ENCODE peak calls at places on chromosomes 4 and X, in four cellular contexts. One of them, this sample, is unnamed. For H3K27me3 and H3K4me1, the result is how much of the 10 kb centered on the place peaks cover.

GRCh38 chr4:35934370-35934981 is 309.8 kb downstream of the ARAP2 start:
- DNase-seq in breast epithelium: no peak
- DNase-seq in neuronal stem cell: peak
- DNase-seq in CD4-positive, alpha-beta memory T cell: peak
- DNase-seq in this sample: no peak

GRCh38 chr4:153211986-153212720 is 7.9 kb downstream of the TRIM2 start:
- DNase-seq in breast epithelium: no peak
- DNase-seq in neuronal stem cell: no peak
- DNase-seq in CD4-positive, alpha-beta memory T cell: no peak
- DNase-seq in this sample: no peak

GRCh38 chr4:137307806-137308205 is 224.5 kb downstream of the PCDH18 start:
- DNase-seq in breast epithelium: no peak
- DNase-seq in neuronal stem cell: no peak
- DNase-seq in CD4-positive, alpha-beta memory T cell: no peak
- DNase-seq in this sample: no peak

GRCh38 chr4:159305129-159305528 is 202.2 kb downstream of the RAPGEF2 start:
- DNase-seq in breast epithelium: no peak
- DNase-seq in neuronal stem cell: no peak
- DNase-seq in CD4-positive, alpha-beta memory T cell: no peak
- DNase-seq in this sample: no peak

GRCh38 chr4:77175201-77175610 is 18.2 kb downstream of the CCNG2 start:
- DNase-seq in breast epithelium: no peak
- DNase-seq in neuronal stem cell: peak
- DNase-seq in CD4-positive, alpha-beta memory T cell: no peak
- DNase-seq in this sample: no peak

GRCh38 chr4:78552398-78553396 is 1.1 kb downstream of the ANXA3 start:
- DNase-seq in breast epithelium: peak
- DNase-seq in neuronal stem cell: no peak
- DNase-seq in CD4-positive, alpha-beta memory T cell: no peak
- DNase-seq in this sample: no peak

GRCh38 chr4:176137626-176138025 is 57.8 kb downstream of the SPATA4 start:
- DNase-seq in breast epithelium: no peak
- DNase-seq in neuronal stem cell: no peak
- DNase-seq in CD4-positive, alpha-beta memory T cell: no peak
- DNase-seq in this sample: no peak

GRCh38 chr4:113179996-113180395 is 130.5 kb downstream of the ANK2 start:
- DNase-seq in breast epithelium: no peak
- DNase-seq in neuronal stem cell: no peak
- DNase-seq in CD4-positive, alpha-beta memory T cell: no peak
- DNase-seq in this sample: no peak

GRCh38 chr4:98284640-98285046 is 23.5 kb downstream of the RAP1GDS1 start:
- DNase-seq in breast epithelium: no peak
- DNase-seq in neuronal stem cell: peak
- DNase-seq in CD4-positive, alpha-beta memory T cell: no peak
- DNase-seq in this sample: no peak

GRCh38 chrX:93673869-93674271 is at the start of gene FAM133A:
- DNase-seq in breast epithelium: no peak
- DNase-seq in neuronal stem cell: no peak
- DNase-seq in CD4-positive, alpha-beta memory T cell: no peak
- DNase-seq in this sample: peak

GRCh38 chrX:41313419-41313818 is 20.5 kb upstream of the DDX3X start:
- DNase-seq in breast epithelium: no peak
- DNase-seq in neuronal stem cell: no peak
- DNase-seq in CD4-positive, alpha-beta memory T cell: no peak
- DNase-seq in this sample: no peak

GRCh38 chr4:56739104-56739777 is 58.1 kb upstream of the HOPX start:
- DNase-seq in breast epithelium: no peak
- DNase-seq in neuronal stem cell: no peak
- DNase-seq in CD4-positive, alpha-beta memory T cell: no peak
- DNase-seq in this sample: no peak
- H3K27me3 ChIP-seq in breast epithelium: under half
- H3K27me3 ChIP-seq in neuronal stem cell: under half
- H3K27me3 ChIP-seq in CD4-positive, alpha-beta memory T cell: under half
- H3K27me3 ChIP-seq in this sample: under half

DNA sequence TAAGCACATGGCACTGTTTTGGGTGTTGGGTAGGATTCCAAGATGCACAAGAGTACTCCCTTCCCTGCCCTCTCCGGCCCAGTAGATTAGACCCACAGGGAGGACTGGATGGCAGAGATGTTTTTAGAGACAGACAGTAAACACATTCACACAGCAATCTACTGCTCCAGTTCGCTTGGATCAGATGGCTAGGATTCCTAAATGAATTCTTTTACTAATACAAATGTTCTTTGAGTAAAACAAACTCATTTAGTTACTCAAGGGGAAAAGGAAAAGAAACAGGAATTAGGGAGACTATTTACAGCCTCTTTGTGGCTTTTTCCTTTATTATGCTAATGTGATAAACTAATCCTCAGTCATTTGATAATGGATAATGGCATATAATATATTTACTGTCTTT is 5.9 kb downstream of the SNX25 start:
- DNase-seq in breast epithelium: no peak
- DNase-seq in neuronal stem cell: no peak
- DNase-seq in CD4-positive, alpha-beta memory T cell: no peak
- DNase-seq in this sample: no peak
- H3K4me1 ChIP-seq in breast epithelium: under half
- H3K4me1 ChIP-seq in neuronal stem cell: under half
- H3K4me1 ChIP-seq in CD4-positive, alpha-beta memory T cell: under half
- H3K4me1 ChIP-seq in this sample: under half

GRCh38 chrX:42546800-42547199 is 231.2 kb downstream of the PPP1R2C start:
- DNase-seq in breast epithelium: no peak
- DNase-seq in neuronal stem cell: no peak
- DNase-seq in CD4-positive, alpha-beta memory T cell: no peak
- DNase-seq in this sample: no peak
- H3K27me3 ChIP-seq in breast epithelium: under half
- H3K27me3 ChIP-seq in neuronal stem cell: under half
- H3K27me3 ChIP-seq in CD4-positive, alpha-beta memory T cell: under half
- H3K27me3 ChIP-seq in this sample: under half

GRCh38 chr4:183828839-183829238 is 76.3 kb upstream of the STOX2 start:
- DNase-seq in breast epithelium: no peak
- DNase-seq in neuronal stem cell: no peak
- DNase-seq in CD4-positive, alpha-beta memory T cell: no peak
- DNase-seq in this sample: no peak
- H3K4me1 ChIP-seq in breast epithelium: under half
- H3K4me1 ChIP-seq in neuronal stem cell: under half
- H3K4me1 ChIP-seq in CD4-positive, alpha-beta memory T cell: under half
- H3K4me1 ChIP-seq in this sample: under half

GRCh38 chr4:1764670-1765069 is 28.4 kb upstream of the FGFR3 start:
- DNase-seq in breast epithelium: no peak
- DNase-seq in neuronal stem cell: no peak
- DNase-seq in CD4-positive, alpha-beta memory T cell: no peak
- DNase-seq in this sample: no peak
- H3K27me3 ChIP-seq in breast epithelium: under half
- H3K27me3 ChIP-seq in neuronal stem cell: half or more
- H3K27me3 ChIP-seq in CD4-positive, alpha-beta memory T cell: under half
- H3K27me3 ChIP-seq in this sample: under half

GRCh38 chr4:168840386-168840763 is 169.7 kb downstream of the CBR4 start:
- DNase-seq in breast epithelium: no peak
- DNase-seq in neuronal stem cell: no peak
- DNase-seq in CD4-positive, alpha-beta memory T cell: no peak
- DNase-seq in this sample: no peak
- H3K4me1 ChIP-seq in breast epithelium: under half
- H3K4me1 ChIP-seq in neuronal stem cell: under half
- H3K4me1 ChIP-seq in CD4-positive, alpha-beta memory T cell: under half
- H3K4me1 ChIP-seq in this sample: under half

DNA sequence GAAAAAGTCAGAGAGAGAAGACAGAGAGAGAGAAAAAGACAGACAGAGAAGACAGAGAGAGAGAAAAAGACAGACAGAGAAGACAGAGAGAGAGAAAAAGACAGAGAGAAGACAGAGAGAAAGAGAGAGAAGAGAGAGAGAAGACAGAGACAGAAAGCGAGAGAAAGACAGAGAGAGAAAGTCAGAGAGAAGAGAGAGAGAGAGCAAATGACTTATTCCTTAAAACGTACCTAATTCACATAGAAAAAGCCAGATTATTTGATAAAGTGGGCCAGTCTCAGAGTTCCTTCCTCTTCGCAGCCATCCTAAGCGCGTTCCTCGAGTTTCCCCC is 7.4 kb upstream of the SHOX start:
- DNase-seq in breast epithelium: no peak
- DNase-seq in neuronal stem cell: no peak
- DNase-seq in CD4-positive, alpha-beta memory T cell: no peak
- DNase-seq in this sample: no peak
- H3K27me3 ChIP-seq in breast epithelium: half or more
- H3K27me3 ChIP-seq in neuronal stem cell: half or more
- H3K27me3 ChIP-seq in CD4-positive, alpha-beta memory T cell: under half
- H3K27me3 ChIP-seq in this sample: under half

GRCh38 chr4:39527296-39528055 is at the start of gene UGDH:
- DNase-seq in breast epithelium: peak
- DNase-seq in neuronal stem cell: peak
- DNase-seq in CD4-positive, alpha-beta memory T cell: peak
- DNase-seq in this sample: peak
- H3K4me1 ChIP-seq in breast epithelium: under half
- H3K4me1 ChIP-seq in neuronal stem cell: under half
- H3K4me1 ChIP-seq in CD4-positive, alpha-beta memory T cell: under half
- H3K4me1 ChIP-seq in this sample: under half

DNA sequence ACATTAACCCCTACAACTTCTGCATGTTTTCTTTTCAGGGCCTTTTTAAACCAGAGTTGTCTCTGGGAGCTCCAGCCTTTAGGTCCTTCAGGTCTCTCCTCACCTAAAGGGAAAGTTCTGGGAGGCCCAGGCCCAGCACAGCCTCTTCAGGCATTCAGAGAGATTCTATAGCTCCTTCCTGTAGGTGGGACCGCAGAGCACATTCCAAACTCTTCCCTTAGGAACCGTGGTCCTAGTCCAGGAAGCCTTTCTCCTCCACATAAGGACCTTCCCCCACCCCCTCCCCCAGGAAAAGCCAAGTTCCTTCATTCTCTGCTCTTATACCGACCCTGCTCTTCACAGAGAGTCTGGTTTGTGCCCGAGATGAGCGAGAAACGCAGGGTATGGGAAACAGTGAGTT is 14.8 kb downstream of the NKX6-1 start:
- DNase-seq in breast epithelium: no peak
- DNase-seq in neuronal stem cell: no peak
- DNase-seq in CD4-positive, alpha-beta memory T cell: no peak
- DNase-seq in this sample: no peak
- H3K27me3 ChIP-seq in breast epithelium: half or more
- H3K27me3 ChIP-seq in neuronal stem cell: under half
- H3K27me3 ChIP-seq in CD4-positive, alpha-beta memory T cell: under half
- H3K27me3 ChIP-seq in this sample: under half

DNA sequence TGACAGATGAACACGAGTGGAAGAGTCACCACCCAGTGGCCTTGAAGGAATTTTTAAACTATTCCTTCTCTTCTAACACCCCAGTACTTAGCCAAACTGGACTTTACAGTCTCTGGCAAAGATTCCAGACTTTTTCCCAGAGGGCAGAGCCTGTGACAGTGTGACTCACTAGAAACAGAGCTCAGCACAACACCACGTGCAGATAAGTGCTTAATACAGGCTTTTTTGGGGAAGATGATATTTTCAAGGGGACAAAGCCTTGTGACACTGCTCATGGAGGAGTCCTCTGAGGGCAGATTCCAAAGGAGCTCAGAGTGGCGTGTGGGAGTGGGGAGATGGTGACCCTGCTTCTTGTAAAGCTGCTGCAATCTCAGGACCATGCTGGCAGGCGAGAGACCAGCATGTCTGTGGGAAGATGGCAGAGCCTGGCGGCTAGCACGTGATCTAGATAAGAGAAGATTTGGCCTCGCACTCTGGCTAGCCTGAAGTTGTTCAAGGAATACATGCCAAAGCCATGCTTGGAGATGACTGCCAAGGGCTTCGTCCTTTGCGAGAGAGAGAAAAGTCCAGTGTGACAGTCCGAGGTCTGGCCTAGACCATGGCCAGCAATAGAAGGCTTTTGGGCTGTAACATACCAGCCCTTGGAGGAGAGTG is 2.4 kb downstream of the RAB33A start:
- DNase-seq in breast epithelium: no peak
- DNase-seq in neuronal stem cell: no peak
- DNase-seq in CD4-positive, alpha-beta memory T cell: no peak
- DNase-seq in this sample: peak
- H3K4me1 ChIP-seq in breast epithelium: under half
- H3K4me1 ChIP-seq in neuronal stem cell: under half
- H3K4me1 ChIP-seq in CD4-positive, alpha-beta memory T cell: under half
- H3K4me1 ChIP-seq in this sample: under half

This sample was measured in BE2C.